ENCODE peak calls at places on chromosomes 6 and 20, in nine cellular contexts. E, M, D, G, H, X, K, Q and W are unnamed samples.

GRCh38 chr6:121520337-121521163 is 85.1 kb downstream of the GJA1 start:
- DNase-seq in K (peak; percentile 3), Q (no peak), G (no peak), E (peak; percentile 93), H (peak; percentile 86), D (peak; percentile 67), X (no peak), M (no peak), W (no peak)

GRCh38 chr20:12660918-12661317 is 347.9 kb upstream of the SPTLC3 start:
- DNase-seq in E (no peak), M (no peak), X (no peak), D (no peak), G (no peak), Q (peak; percentile 14), K (no peak), H (no peak), W (no peak)

GRCh38 chr6:87029711-87030314 is 65.1 kb downstream of the CGA start:
- DNase-seq in H (peak; percentile 69), X (no peak), D (peak; percentile 26), M (no peak), Q (peak; percentile 16), K (peak; percentile 8), E (peak; percentile 69), G (no peak), W (peak; percentile 61)

GRCh38 chr20:57785720-57786119 is 75.9 kb upstream of the PMEPA1 start:
- DNase-seq in H (no peak), D (no peak), Q (no peak), G (no peak), E (no peak), K (no peak), X (no peak), M (no peak), W (no peak)

GRCh38 chr6:146017672-146018071 is 11.2 kb upstream of the GRM1 start:
- DNase-seq in H (no peak), E (no peak), K (no peak), D (no peak), G (no peak), Q (no peak), X (no peak), M (no peak), W (no peak)

GRCh38 chr6:143098054-143098673 is 37.5 kb downstream of the AIG1 start:
- DNase-seq in X (no peak), G (no peak), M (no peak), K (no peak), H (no peak), D (no peak), Q (no peak), E (no peak), W (no peak)

GRCh38 chr20:47361268-47361665 is 4.8 kb upstream of the ZMYND8 start:
- DNase-seq in X (no peak), K (no peak), G (no peak), E (peak; percentile 17), H (no peak), Q (no peak), M (no peak), D (no peak), W (no peak)

GRCh38 chr6:47278545-47278944 is 31.2 kb downstream of the TNFRSF21 start:
- DNase-seq in X (no peak), K (no peak), Q (no peak), H (peak; percentile 64), G (no peak), M (no peak), E (peak; percentile 13), D (peak; percentile 34), W (no peak)

GRCh38 chr6:26020983-26021349 is 58.4 kb downstream of the TRIM38 start:
- DNase-seq in X (no peak), G (peak; percentile 32), Q (no peak), D (no peak), M (no peak), H (peak; percentile 55), K (no peak), E (peak; percentile 84), W (no peak)

GRCh38 chr6:98836025-98836961 is 1.9 kb downstream of the POU3F2 start:
- DNase-seq in X (peak; percentile 71), D (no peak), Q (no peak), G (no peak), E (no peak), M (no peak), H (no peak), K (no peak), W (no peak)

GRCh38 chr6:17902953-17903352 is 84.5 kb downstream of the KIF13A start:
- DNase-seq in M (no peak), X (no peak), H (no peak), G (no peak), K (no peak), E (no peak), Q (no peak), D (no peak), W (no peak)